ENCODE peak calls at places on chromosomes 7 and 10, in four cellular contexts. D is HepG2, J is H1, Y is GM12878. F is an unnamed sample.

GRCh38 chr7:34277016-34277800 is 371.9 kb downstream of the BMPER start:
- DNase-seq in D (no peak), J (no peak), Y (no peak), F (no peak)

GRCh38 chr10:13080643-13081042 is 19.3 kb upstream of the OPTN start:
- DNase-seq in D (peak), J (no peak), Y (no peak), F (no peak)

GRCh38 chr7:33193308-33193864 is 64.0 kb downstream of the BBS9 start:
- DNase-seq in D (no peak), J (no peak), Y (no peak), F (no peak)

GRCh38 chr7:96388620-96389383 is 66.9 kb upstream of the SLC25A13 start:
- DNase-seq in D (no peak), J (no peak), Y (no peak), F (no peak)

GRCh38 chr7:43679210-43680068 is 49.9 kb downstream of the COA1 start:
- DNase-seq in D (no peak), J (no peak), Y (peak), F (no peak)

GRCh38 chr7:84744388-84744787 is 442.5 kb downstream of the SEMA3D start:
- DNase-seq in D (no peak), J (no peak), Y (no peak), F (no peak)

GRCh38 chr10:17923728-17924127 is 28.0 kb upstream of the SLC39A12 start:
- DNase-seq in D (no peak), J (no peak), Y (no peak), F (no peak)

GRCh38 chr7:30864146-30864545 is 47.5 kb upstream of the AQP1 start:
- DNase-seq in D (no peak), J (no peak), Y (no peak), F (no peak)

GRCh38 chr10:103599907-103600306 is 106.4 kb downstream of the NEURL1 start:
- DNase-seq in D (no peak), J (no peak), Y (no peak), F (no peak)

GRCh38 chr10:79137404-79137803 is 68.6 kb downstream of the ZMIZ1 start:
- DNase-seq in D (no peak), J (no peak), Y (no peak), F (no peak)

GRCh38 chr7:140674899-140675701 is 2.4 kb downstream of the ADCK2 start:
- DNase-seq in D (peak), J (no peak), Y (no peak), F (peak)

GRCh38 chr10:104327745-104328635 is 10.3 kb downstream of the ITPRIP start:
- DNase-seq in D (peak), J (no peak), Y (no peak), F (no peak)

GRCh38 chr10:82850166-82850565 is 975.2 kb downstream of the NRG3 start:
- DNase-seq in D (no peak), J (no peak), Y (no peak), F (no peak)

GRCh38 chr7:103735377-103735776 is 254.1 kb downstream of the RELN start:
- DNase-seq in D (peak), J (no peak), Y (no peak), F (no peak)

GRCh38 chr7:128270799-128271411 is 29.8 kb downstream of the LEP start:
- DNase-seq in D (no peak), J (no peak), Y (no peak), F (no peak)

GRCh38 chr7:156609010-156609877 is 31.3 kb upstream of the RNF32 start:
- DNase-seq in D (peak), J (no peak), Y (no peak), F (no peak)

GRCh38 chr10:89158446-89158845 is 48.7 kb downstream of the CH25H start:
- DNase-seq in D (no peak), J (no peak), Y (no peak), F (no peak)

GRCh38 chr7:78576196-78576595 is 777.6 kb downstream of the PHTF2 start:
- DNase-seq in D (no peak), J (no peak), Y (no peak), F (no peak)

GRCh38 chr10:34637419-34637911 is 177.6 kb downstream of the PARD3 start:
- DNase-seq in D (peak), J (peak), Y (peak), F (peak)

GRCh38 chr10:66767707-66768106 is 158.1 kb upstream of the LRRTM3 start:
- DNase-seq in D (no peak), J (no peak), Y (no peak), F (no peak)

GRCh38 chr7:72030994-72031667 is 381.0 kb downstream of the CALN1 start:
- DNase-seq in D (no peak), J (no peak), Y (no peak), F (no peak)

GRCh38 chr10:102796407-102797176 is 40.6 kb downstream of the CYP17A1 start:
- DNase-seq in D (no peak), J (no peak), Y (peak), F (no peak)

GRCh38 chr10:124512600-124512999 is 51.0 kb downstream of the LHPP start:
- DNase-seq in D (no peak), J (no peak), Y (no peak), F (no peak)

GRCh38 chr10:52191049-52191448 is 123.0 kb upstream of the DKK1 start:
- DNase-seq in D (no peak), J (no peak), Y (no peak), F (no peak)

DNA sequence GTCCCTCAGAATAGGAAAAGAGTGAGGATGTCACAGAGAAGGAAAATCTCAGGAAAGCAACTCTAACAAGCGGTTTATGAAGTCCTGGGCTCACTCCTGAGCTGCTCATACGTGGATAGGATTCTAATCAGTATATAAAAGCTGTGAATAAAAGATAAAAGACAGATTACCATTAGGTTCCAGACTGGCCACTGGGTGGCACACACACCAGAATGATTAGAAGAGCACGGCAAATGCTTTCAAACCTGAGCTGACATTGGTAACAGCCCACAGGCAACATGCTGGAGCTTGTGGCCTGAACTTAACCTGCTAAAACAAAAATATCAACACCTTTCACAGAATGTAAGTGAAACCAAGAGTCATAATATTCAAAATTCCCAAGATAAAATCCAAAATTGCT is 370.8 kb downstream of the GRID1 start:
- DNase-seq in D (peak), J (no peak), Y (peak), F (peak)
- TF ChIP-seq CBX5 in D (no peak), J (no peak), Y (no peak), F (no peak)

GRCh38 chr10:133294189-133294588 is 14.5 kb downstream of the TUBGCP2 start:
- DNase-seq in D (no peak), J (no peak), Y (no peak), F (no peak)
- TF ChIP-seq SRF in D (no peak), J (no peak), Y (no peak), F (no peak)

GRCh38 chr10:97553575-97554100 is 18.9 kb upstream of the ANKRD2 start:
- DNase-seq in D (peak), J (no peak), Y (peak), F (peak)
- TF ChIP-seq CBX5 in D (no peak), J (no peak), Y (no peak), F (no peak)

GRCh38 chr10:62732841-62733653 is 71.5 kb upstream of the ADO start:
- DNase-seq in D (no peak), J (no peak), Y (peak), F (no peak)

GRCh38 chr10:62734781-62735463 is 69.6 kb upstream of the ADO start:
- DNase-seq in D (no peak), J (no peak), Y (no peak), F (no peak)

GRCh38 chr10:62738916-62739315 is 65.6 kb upstream of the ADO start:
- DNase-seq in D (no peak), J (no peak), Y (no peak), F (no peak)

GRCh38 chr10:62735464-62736188 is 68.9 kb upstream of the ADO start:
- DNase-seq in D (no peak), J (no peak), Y (peak), F (peak)

GRCh38 chr10:62733654-62734293 is 70.7 kb upstream of the ADO start:
- DNase-seq in D (no peak), J (no peak), Y (no peak), F (no peak)
- TF ChIP-seq SRF in D (no peak), J (no peak), Y (no peak), F (no peak)

GRCh38 chr7:388461-388960 is 98.5 kb downstream of the FOXL3 start:
- DNase-seq in D (peak), J (no peak), Y (no peak), F (no peak)
- TF ChIP-seq CBX5 in D (no peak), J (no peak), Y (no peak), F (no peak)

DNA sequence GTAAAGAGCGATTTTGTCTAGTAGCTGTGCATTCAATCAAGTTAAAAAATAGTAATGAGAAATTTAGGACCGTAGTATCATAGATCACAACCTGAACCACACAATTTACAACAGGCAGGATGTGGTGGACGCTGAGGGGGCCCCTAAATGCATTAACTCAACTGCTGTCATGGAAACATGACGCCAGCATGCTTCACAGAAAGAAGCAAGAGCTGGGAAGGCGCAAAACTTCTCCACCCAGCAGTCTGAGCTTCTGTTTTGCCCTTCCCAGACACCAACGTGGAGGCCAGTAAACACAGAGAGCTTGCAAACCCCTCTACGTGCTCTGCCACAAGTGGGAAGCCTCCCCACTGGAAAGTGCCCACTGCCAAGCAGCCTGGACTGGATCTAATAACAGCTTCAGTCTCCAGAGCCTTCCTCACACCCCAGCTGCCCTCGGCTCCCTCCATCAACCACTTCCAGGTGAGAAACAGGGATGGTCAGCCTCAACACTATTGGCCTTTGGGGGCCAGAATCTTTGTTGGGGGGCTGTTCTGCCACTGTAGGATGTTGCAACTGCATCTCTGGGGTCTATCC is 151.8 kb downstream of the SFMBT2 start:
- DNase-seq in D (no peak), J (no peak), Y (no peak), F (no peak)
- TF ChIP-seq SRF in D (no peak), J (no peak), Y (no peak), F (no peak)

DNA sequence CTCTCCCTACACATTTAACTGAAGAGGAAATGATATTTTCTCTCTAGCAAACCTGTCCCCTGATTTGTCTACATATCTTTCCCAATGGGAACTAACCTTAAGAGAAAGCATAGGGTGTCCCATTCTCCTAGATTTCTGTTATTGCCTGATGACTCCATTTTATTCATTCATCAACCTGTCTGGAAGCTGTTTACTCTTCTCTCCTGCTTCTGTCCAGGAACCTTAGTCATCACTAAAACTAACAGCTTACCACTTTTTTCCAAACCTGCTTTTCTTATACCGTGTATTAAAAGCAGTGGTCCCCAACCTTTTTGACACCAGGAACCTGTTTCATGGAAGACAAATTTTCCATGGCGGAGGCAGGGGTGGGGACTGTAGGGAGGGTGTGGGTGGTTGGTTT is 473.3 kb upstream of the PCDH15 start:
- DNase-seq in D (no peak), J (no peak), Y (no peak), F (no peak)
- TF ChIP-seq CBX5 in D (no peak), J (no peak), Y (no peak), F (no peak)

GRCh38 chr10:32379314-32379949 is 32.5 kb upstream of the EPC1 start:
- DNase-seq in D (peak), J (no peak), Y (no peak), F (peak)
- TF ChIP-seq SRF in D (no peak), J (no peak), Y (no peak), F (no peak)